ENCODE peak calls at places on chromosomes 1 and 21, in seven cellular contexts. One of them, this sample, is unnamed.

GRCh38 chr1:65149391-65149729 is 1.4 kb downstream of the AK4 start:
- DNase-seq in AG04450: no peak
- DNase-seq in uterus: no peak
- DNase-seq in heart left ventricle: no peak
- DNase-seq in B cell: no peak
- DNase-seq in progenitor cell of endocrine pancreas: no peak
- DNase-seq in pancreas: no peak
- DNase-seq in this sample: no peak

GRCh38 chr1:208101661-208102431 is 142.3 kb downstream of the PLXNA2 start:
- DNase-seq in AG04450: no peak
- DNase-seq in uterus: peak; percentile 52
- DNase-seq in heart left ventricle: peak; percentile 65
- DNase-seq in B cell: no peak
- DNase-seq in progenitor cell of endocrine pancreas: no peak
- DNase-seq in pancreas: no peak
- DNase-seq in this sample: no peak

GRCh38 chr1:224696891-224697765 is 81.0 kb downstream of the CNIH3 start:
- DNase-seq in AG04450: peak; percentile 61
- DNase-seq in uterus: no peak
- DNase-seq in heart left ventricle: no peak
- DNase-seq in B cell: no peak
- DNase-seq in progenitor cell of endocrine pancreas: no peak
- DNase-seq in pancreas: no peak
- DNase-seq in this sample: no peak

GRCh38 chr1:155322571-155322952 is 1.9 kb downstream of the RUSC1 start:
- DNase-seq in AG04450: no peak
- DNase-seq in uterus: peak; percentile 53
- DNase-seq in heart left ventricle: peak; percentile 53
- DNase-seq in B cell: peak; percentile 44
- DNase-seq in progenitor cell of endocrine pancreas: no peak
- DNase-seq in pancreas: no peak
- DNase-seq in this sample: no peak

GRCh38 chr21:36446296-36446695 is 33.6 kb downstream of the CLDN14 start:
- DNase-seq in AG04450: no peak
- DNase-seq in uterus: no peak
- DNase-seq in heart left ventricle: no peak
- DNase-seq in B cell: no peak
- DNase-seq in progenitor cell of endocrine pancreas: no peak
- DNase-seq in pancreas: no peak
- DNase-seq in this sample: no peak

GRCh38 chr1:235407419-235407818 is 40.2 kb downstream of the TBCE start:
- DNase-seq in AG04450: no peak
- DNase-seq in uterus: no peak
- DNase-seq in heart left ventricle: no peak
- DNase-seq in B cell: no peak
- DNase-seq in progenitor cell of endocrine pancreas: no peak
- DNase-seq in pancreas: no peak
- DNase-seq in this sample: no peak

GRCh38 chr1:56709269-56709880 is 64.3 kb downstream of the PRKAA2 start:
- DNase-seq in AG04450: peak; percentile 29
- DNase-seq in uterus: peak; percentile 13
- DNase-seq in heart left ventricle: no peak
- DNase-seq in B cell: peak; percentile 51
- DNase-seq in progenitor cell of endocrine pancreas: no peak
- DNase-seq in pancreas: no peak
- DNase-seq in this sample: no peak

GRCh38 chr1:165666152-165666551 is 32.2 kb downstream of the ALDH9A1 start:
- DNase-seq in AG04450: peak; percentile 6
- DNase-seq in uterus: no peak
- DNase-seq in heart left ventricle: no peak
- DNase-seq in B cell: no peak
- DNase-seq in progenitor cell of endocrine pancreas: no peak
- DNase-seq in pancreas: no peak
- DNase-seq in this sample: no peak

GRCh38 chr1:102852583-102852982 is 255.7 kb downstream of the COL11A1 start:
- DNase-seq in AG04450: no peak
- DNase-seq in uterus: no peak
- DNase-seq in heart left ventricle: no peak
- DNase-seq in B cell: no peak
- DNase-seq in progenitor cell of endocrine pancreas: no peak
- DNase-seq in pancreas: no peak
- DNase-seq in this sample: no peak

GRCh38 chr1:208646431-208646830 is 402.2 kb upstream of the PLXNA2 start:
- DNase-seq in AG04450: no peak
- DNase-seq in uterus: no peak
- DNase-seq in heart left ventricle: no peak
- DNase-seq in B cell: no peak
- DNase-seq in progenitor cell of endocrine pancreas: no peak
- DNase-seq in pancreas: no peak
- DNase-seq in this sample: no peak

GRCh38 chr1:31502926-31503511 is 73.3 kb upstream of the TINAGL1 start:
- DNase-seq in AG04450: no peak
- DNase-seq in uterus: no peak
- DNase-seq in heart left ventricle: no peak
- DNase-seq in B cell: no peak
- DNase-seq in progenitor cell of endocrine pancreas: no peak
- DNase-seq in pancreas: no peak
- DNase-seq in this sample: no peak

GRCh38 chr1:1371741-1372711 is 3.0 kb downstream of the AURKAIP1 start:
- DNase-seq in AG04450: no peak
- DNase-seq in uterus: peak; percentile 69
- DNase-seq in heart left ventricle: peak; percentile 69
- DNase-seq in B cell: peak; percentile 85
- DNase-seq in progenitor cell of endocrine pancreas: peak; percentile 80
- DNase-seq in pancreas: peak; percentile 83
- DNase-seq in this sample: no peak

GRCh38 chr1:163300569-163300968 is 21.2 kb upstream of the NUF2 start:
- DNase-seq in AG04450: no peak
- DNase-seq in uterus: no peak
- DNase-seq in heart left ventricle: no peak
- DNase-seq in B cell: no peak
- DNase-seq in progenitor cell of endocrine pancreas: no peak
- DNase-seq in pancreas: no peak
- DNase-seq in this sample: no peak

GRCh38 chr1:40638097-40639036 is 27.1 kb downstream of the RIMS3 start:
- DNase-seq in AG04450: no peak
- DNase-seq in uterus: no peak
- DNase-seq in heart left ventricle: no peak
- DNase-seq in B cell: no peak
- DNase-seq in progenitor cell of endocrine pancreas: no peak
- DNase-seq in pancreas: no peak
- DNase-seq in this sample: peak; percentile 26

GRCh38 chr1:190168893-190169292 is 308.8 kb downstream of the BRINP3 start:
- DNase-seq in AG04450: no peak
- DNase-seq in uterus: no peak
- DNase-seq in heart left ventricle: no peak
- DNase-seq in B cell: no peak
- DNase-seq in progenitor cell of endocrine pancreas: no peak
- DNase-seq in pancreas: no peak
- DNase-seq in this sample: no peak

GRCh38 chr1:151835596-151835995 is 4.0 kb upstream of the RORC start:
- DNase-seq in AG04450: no peak
- DNase-seq in uterus: no peak
- DNase-seq in heart left ventricle: no peak
- DNase-seq in B cell: no peak
- DNase-seq in progenitor cell of endocrine pancreas: no peak
- DNase-seq in pancreas: no peak
- DNase-seq in this sample: no peak

GRCh38 chr1:114145504-114146160 is 8.0 kb downstream of the SYT6 start:
- DNase-seq in AG04450: no peak
- DNase-seq in uterus: no peak
- DNase-seq in heart left ventricle: no peak
- DNase-seq in B cell: no peak
- DNase-seq in progenitor cell of endocrine pancreas: no peak
- DNase-seq in pancreas: no peak
- DNase-seq in this sample: no peak

GRCh38 chr1:152107984-152108898 is 7.0 kb downstream of the TCHH start:
- DNase-seq in AG04450: no peak
- DNase-seq in uterus: no peak
- DNase-seq in heart left ventricle: peak; percentile 35
- DNase-seq in B cell: peak; percentile 2
- DNase-seq in progenitor cell of endocrine pancreas: no peak
- DNase-seq in pancreas: no peak
- DNase-seq in this sample: no peak

GRCh38 chr1:183090386-183091006 is 67.3 kb downstream of the LAMC1 start:
- DNase-seq in AG04450: no peak
- DNase-seq in uterus: peak; percentile 70
- DNase-seq in heart left ventricle: peak; percentile 75
- DNase-seq in B cell: no peak
- DNase-seq in progenitor cell of endocrine pancreas: no peak
- DNase-seq in pancreas: no peak
- DNase-seq in this sample: no peak

GRCh38 chr1:54952950-54953718 is 27.3 kb upstream of the TMEM61 start:
- DNase-seq in AG04450: no peak
- DNase-seq in uterus: no peak
- DNase-seq in heart left ventricle: no peak
- DNase-seq in B cell: no peak
- DNase-seq in progenitor cell of endocrine pancreas: no peak
- DNase-seq in pancreas: no peak
- DNase-seq in this sample: no peak

GRCh38 chr1:224317383-224318045 is 12.5 kb downstream of the NVL start:
- DNase-seq in AG04450: no peak
- DNase-seq in uterus: no peak
- DNase-seq in heart left ventricle: no peak
- DNase-seq in B cell: no peak
- DNase-seq in progenitor cell of endocrine pancreas: no peak
- DNase-seq in pancreas: no peak
- DNase-seq in this sample: no peak

DNA sequence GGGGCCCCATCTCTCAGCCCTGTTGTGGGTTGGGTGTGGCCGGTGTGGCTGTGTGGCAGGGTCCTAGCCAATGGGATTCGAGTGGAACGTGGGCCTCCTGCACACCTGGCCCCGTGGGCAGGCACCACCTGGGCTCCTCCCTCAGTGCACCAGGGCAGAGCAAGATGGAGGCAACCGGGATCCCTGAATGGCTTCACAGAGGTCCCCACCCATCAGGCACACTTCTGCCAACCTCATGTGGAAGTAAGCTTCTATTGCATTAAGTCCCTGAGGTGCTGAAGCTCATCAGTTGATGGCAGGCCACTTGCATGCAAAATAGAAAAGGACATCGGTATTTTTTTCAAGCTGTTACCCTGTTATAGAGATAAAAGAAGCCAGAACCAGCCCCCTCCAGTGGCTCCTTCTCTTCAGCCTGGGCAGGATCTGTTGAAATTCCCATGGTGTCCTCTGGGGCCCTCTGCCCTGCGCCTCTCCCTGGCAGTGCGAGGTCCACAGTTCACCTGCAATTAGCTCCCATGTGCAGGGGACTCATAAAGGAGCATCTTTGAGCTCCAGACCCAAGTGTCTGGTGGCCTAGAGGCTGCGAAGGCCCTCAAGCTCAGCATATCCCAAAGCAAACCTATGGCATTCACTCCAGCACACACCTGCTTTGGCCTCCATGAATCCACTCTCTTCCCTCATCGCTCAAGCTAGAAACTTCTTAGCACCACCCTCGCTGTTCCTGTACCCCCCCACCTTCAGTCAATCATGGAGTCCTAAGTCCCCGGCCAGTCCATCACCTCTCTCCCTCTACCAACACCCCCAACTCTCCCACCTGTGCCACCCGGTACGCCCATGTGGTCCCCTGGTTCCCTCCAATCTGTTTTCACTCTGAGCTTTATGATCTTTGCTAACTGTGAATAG is 2.1 kb upstream of the SLC45A1 start:
- DNase-seq in AG04450: no peak
- DNase-seq in uterus: no peak
- DNase-seq in heart left ventricle: no peak
- DNase-seq in B cell: no peak
- DNase-seq in progenitor cell of endocrine pancreas: no peak
- DNase-seq in pancreas: no peak
- DNase-seq in this sample: no peak
- TF ChIP-seq CTCF in AG04450: peak; percentile 39
- TF ChIP-seq CTCF in uterus: no peak
- TF ChIP-seq CTCF in heart left ventricle: no peak
- TF ChIP-seq CTCF in B cell: no peak
- TF ChIP-seq CTCF in progenitor cell of endocrine pancreas: no peak
- TF ChIP-seq CTCF in pancreas: no peak
- TF ChIP-seq CTCF in this sample: peak; percentile 7

GRCh38 chr1:16139473-16139962 is 16.4 kb downstream of the EPHA2 start:
- DNase-seq in AG04450: peak; percentile 46
- DNase-seq in uterus: no peak
- DNase-seq in heart left ventricle: no peak
- DNase-seq in B cell: no peak
- DNase-seq in progenitor cell of endocrine pancreas: no peak
- DNase-seq in pancreas: no peak
- DNase-seq in this sample: no peak
- TF ChIP-seq CTCF in AG04450: no peak
- TF ChIP-seq CTCF in uterus: no peak
- TF ChIP-seq CTCF in heart left ventricle: no peak
- TF ChIP-seq CTCF in B cell: no peak
- TF ChIP-seq CTCF in progenitor cell of endocrine pancreas: no peak
- TF ChIP-seq CTCF in pancreas: no peak
- TF ChIP-seq CTCF in this sample: no peak

DNA sequence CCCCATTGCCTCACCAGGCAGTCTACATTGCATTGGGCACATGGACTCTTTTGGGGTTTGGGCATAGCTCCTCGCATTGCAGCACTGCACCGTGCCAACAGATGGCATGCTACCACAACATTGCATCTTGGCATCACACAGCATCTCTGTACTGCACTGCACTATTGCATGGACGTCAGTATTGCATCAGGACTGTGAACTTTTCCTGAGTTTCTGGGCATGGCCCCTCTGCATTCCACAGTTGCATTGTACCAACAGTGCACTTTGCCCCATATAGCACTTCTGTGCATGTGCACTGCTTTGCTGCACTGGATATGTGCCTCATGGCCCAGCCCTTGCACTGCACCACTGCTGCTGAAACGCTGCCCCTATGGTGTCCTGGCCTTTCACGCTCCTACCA is 9.6 kb downstream of the PTPRU start:
- DNase-seq in AG04450: no peak
- DNase-seq in uterus: no peak
- DNase-seq in heart left ventricle: no peak
- DNase-seq in B cell: no peak
- DNase-seq in progenitor cell of endocrine pancreas: no peak
- DNase-seq in pancreas: no peak
- DNase-seq in this sample: peak; percentile 20
- TF ChIP-seq CTCF in AG04450: peak; percentile 60
- TF ChIP-seq CTCF in uterus: no peak
- TF ChIP-seq CTCF in heart left ventricle: no peak
- TF ChIP-seq CTCF in B cell: peak; percentile 25
- TF ChIP-seq CTCF in progenitor cell of endocrine pancreas: peak; percentile 40
- TF ChIP-seq CTCF in pancreas: peak; percentile 17
- TF ChIP-seq CTCF in this sample: no peak

GRCh38 chr21:18803624-18804023 is 400.0 kb upstream of the TMPRSS15 start:
- DNase-seq in AG04450: no peak
- DNase-seq in uterus: no peak
- DNase-seq in heart left ventricle: no peak
- DNase-seq in B cell: no peak
- DNase-seq in progenitor cell of endocrine pancreas: no peak
- DNase-seq in pancreas: no peak
- DNase-seq in this sample: no peak

DNA sequence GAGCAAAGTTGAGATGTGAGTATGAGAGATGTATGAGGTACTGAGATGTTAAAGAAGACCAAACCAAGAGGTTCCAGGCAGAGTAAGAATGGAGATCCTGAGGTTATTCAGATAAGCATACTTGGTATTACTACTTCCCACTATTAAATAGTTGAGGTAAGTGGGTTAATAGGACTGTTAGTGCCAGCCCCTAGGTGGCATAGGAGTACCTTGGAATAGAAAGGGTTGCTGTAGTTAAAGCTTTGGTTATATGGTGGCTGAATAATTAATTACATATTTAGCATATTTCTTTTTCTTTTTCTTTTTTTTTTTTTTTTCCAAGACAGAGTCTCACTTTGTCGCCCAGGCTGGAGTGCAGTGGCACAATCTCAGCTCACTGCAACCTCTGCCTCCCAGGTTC is 397.9 kb upstream of the TMPRSS15 start:
- DNase-seq in AG04450: no peak
- DNase-seq in uterus: no peak
- DNase-seq in heart left ventricle: no peak
- DNase-seq in B cell: no peak
- DNase-seq in progenitor cell of endocrine pancreas: no peak
- DNase-seq in pancreas: no peak
- DNase-seq in this sample: no peak
- TF ChIP-seq CTCF in AG04450: no peak
- TF ChIP-seq CTCF in uterus: no peak
- TF ChIP-seq CTCF in heart left ventricle: peak; percentile 38
- TF ChIP-seq CTCF in B cell: no peak
- TF ChIP-seq CTCF in progenitor cell of endocrine pancreas: peak; percentile 27
- TF ChIP-seq CTCF in pancreas: no peak
- TF ChIP-seq CTCF in this sample: no peak